ENCODE peak calls at places on chromosome 1, in five cellular contexts. Z is neuronal stem cell, K is IMR-90, T is stomach, Y is ovary. J is an unnamed sample. For H3K36me3, the result is how much of the 10 kb centered on the place peaks cover.

GRCh38 chr1:78292361-78292760 is 198.4 kb upstream of the PTGFR start:
- DNase-seq in K (peak), Y (no peak), T (no peak), Z (no peak), J (no peak)

GRCh38 chr1:86409416-86410021 is 13.4 kb upstream of the ODF2L start:
- DNase-seq in K (no peak), Y (no peak), T (no peak), Z (no peak), J (no peak)

GRCh38 chr1:161726631-161727342 is 5.4 kb downstream of the FCRLB start:
- DNase-seq in Z (peak), T (peak), Y (peak), K (peak), J (peak)

GRCh38 chr1:40092241-40092640 is 4.8 kb downstream of the PPT1 start:
- DNase-seq in Y (no peak), T (no peak), K (no peak), Z (no peak), J (no peak)

GRCh38 chr1:234398849-234399381 is 25.7 kb downstream of the COA6 start:
- DNase-seq in K (peak), Z (no peak), Y (no peak), T (no peak), J (no peak)

GRCh38 chr1:176957603-176958002 is 206.9 kb downstream of the ASTN1 start:
- DNase-seq in Y (no peak), T (no peak), Z (no peak), K (no peak), J (no peak)

GRCh38 chr1:79353224-79353623 is 346.7 kb upstream of the ADGRL4 start:
- DNase-seq in Z (no peak), Y (no peak), K (peak), T (peak), J (peak)

GRCh38 chr1:8015036-8015808 is 10.9 kb downstream of the ERRFI1 start:
- DNase-seq in T (no peak), Y (no peak), K (peak), Z (no peak), J (no peak)

GRCh38 chr1:22291057-22291456 is 148.2 kb upstream of the WNT4 start:
- DNase-seq in Z (no peak), Y (no peak), T (no peak), K (no peak), J (no peak)

GRCh38 chr1:156664046-156664948 is 12.9 kb downstream of the NES start:
- DNase-seq in Z (no peak), Y (no peak), T (no peak), K (peak), J (no peak)

GRCh38 chr1:92314024-92314423 is 15.2 kb downstream of the RPAP2 start:
- DNase-seq in T (no peak), Y (no peak), Z (no peak), K (no peak), J (no peak)

GRCh38 chr1:64243757-64244080 is 40.3 kb downstream of the UBE2U start:
- DNase-seq in T (no peak), Z (no peak), Y (no peak), K (no peak), J (no peak)

GRCh38 chr1:95650631-95651030 is 416.6 kb downstream of the RWDD3 start:
- DNase-seq in Y (no peak), K (no peak), Z (no peak), T (no peak), J (no peak)

GRCh38 chr1:106975944-106976343 is 80.5 kb upstream of the PRMT6 start:
- DNase-seq in Z (no peak), Y (no peak), K (peak), T (no peak), J (no peak)

GRCh38 chr1:221776495-221777413 is 34.9 kb upstream of the DUSP10 start:
- DNase-seq in T (no peak), Y (no peak), K (no peak), Z (no peak), J (no peak)

GRCh38 chr1:84538599-84538998 is 32.2 kb upstream of the GNG5 start:
- DNase-seq in T (no peak), Y (no peak), K (no peak), Z (no peak), J (no peak)

GRCh38 chr1:157961805-157962762 is 31.4 kb upstream of the KIRREL1 start:
- DNase-seq in T (no peak), Y (no peak), K (peak), Z (no peak), J (peak)

GRCh38 chr1:212635141-212635601 is 26.6 kb downstream of the ATF3 start:
- DNase-seq in K (peak), T (no peak), Y (no peak), Z (no peak), J (no peak)

GRCh38 chr1:23625929-23626535 is 65.6 kb upstream of the RPL11 start:
- DNase-seq in Y (no peak), K (no peak), T (no peak), Z (no peak), J (no peak)

GRCh38 chr1:39081266-39082139 is 55.4 kb downstream of the NDUFS5 start:
- DNase-seq in T (no peak), Z (no peak), Y (no peak), K (no peak), J (peak)

GRCh38 chr1:9844746-9845145 is 21.0 kb upstream of the CLSTN1 start:
- DNase-seq in Y (no peak), T (no peak), Z (no peak), K (no peak), J (no peak)

GRCh38 chr1:207944571-207944970 is 33.6 kb upstream of the CD34 start:
- DNase-seq in Y (no peak), K (peak), Z (no peak), T (no peak), J (no peak)

GRCh38 chr1:231020816-231021215 is 19.2 kb downstream of the FAM89A start:
- DNase-seq in K (peak), Z (no peak), T (no peak), Y (no peak), J (no peak)

GRCh38 chr1:155009221-155009711 is 6.7 kb downstream of the ZBTB7B start:
- DNase-seq in K (no peak), T (no peak), Y (peak), Z (no peak), J (no peak)
- H3K36me3 ChIP-seq in K (under half), T (under half), Y (under half), Z (under half), J (half or more)

DNA sequence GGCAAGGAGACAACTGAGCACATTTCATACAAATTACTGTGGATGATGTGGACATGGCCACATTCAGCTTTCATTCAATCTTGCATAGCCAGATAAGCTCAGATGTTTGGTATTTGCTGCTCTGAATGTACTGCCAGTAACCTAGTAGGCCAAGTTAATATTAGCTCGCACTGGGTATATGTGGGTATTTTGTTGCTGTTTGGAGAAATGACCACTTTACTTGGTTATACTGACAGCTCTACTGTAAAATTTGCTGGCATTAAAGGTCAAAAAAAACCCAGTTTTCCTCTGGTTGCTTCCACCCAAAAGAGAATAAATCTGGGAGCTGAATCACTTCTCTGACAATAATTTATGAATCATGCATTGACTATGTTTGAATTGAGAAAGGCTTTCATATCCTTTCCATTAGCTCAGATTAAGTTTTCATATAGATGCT is 330.2 kb downstream of the BARHL2 start:
- DNase-seq in Y (no peak), T (no peak), K (peak), Z (no peak), J (peak)
- H3K36me3 ChIP-seq in Y (under half), T (under half), K (under half), Z (under half), J (under half)

DNA sequence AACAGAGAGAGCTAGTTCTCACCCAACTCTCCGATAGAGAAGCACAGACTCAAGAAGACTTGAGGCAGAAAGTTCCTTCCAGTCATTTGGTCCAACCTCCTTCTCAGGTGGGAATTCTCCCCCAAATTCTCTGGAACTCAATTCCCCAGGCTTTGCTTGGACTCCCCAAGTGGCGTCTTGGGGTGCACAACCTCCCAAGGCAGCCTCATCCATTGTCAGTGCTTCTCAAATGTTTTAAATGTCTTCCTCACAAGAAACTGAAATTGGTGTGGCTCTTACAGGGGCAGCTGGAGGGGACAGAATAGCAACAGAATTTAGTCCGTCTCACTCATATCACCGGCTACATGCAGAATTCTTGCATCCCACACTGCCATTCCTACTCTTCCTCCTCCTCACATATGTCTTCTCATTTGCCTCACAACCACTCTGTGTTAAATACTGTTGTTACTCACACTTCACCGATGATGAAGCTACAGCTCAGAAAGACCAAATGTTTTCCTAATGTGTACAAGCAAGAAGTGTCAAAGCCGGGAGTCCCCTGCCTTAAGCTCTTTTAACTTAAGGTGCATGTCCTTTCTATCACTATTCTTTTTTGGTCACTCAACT is 33.4 kb upstream of the CD84 start:
- DNase-seq in Z (no peak), K (no peak), T (no peak), Y (no peak), J (no peak)
- H3K36me3 ChIP-seq in Z (under half), K (under half), T (under half), Y (under half), J (under half)

GRCh38 chr1:42932442-42932941 is 26.2 kb downstream of the SLC2A1 start:
- DNase-seq in K (no peak), Y (no peak), Z (no peak), T (no peak), J (no peak)

GRCh38 chr1:42931108-42931539 is 27.5 kb downstream of the SLC2A1 start:
- DNase-seq in K (peak), T (no peak), Z (peak), Y (no peak), J (peak)

GRCh38 chr1:42930178-42931107 is 28.2 kb downstream of the SLC2A1 start:
- DNase-seq in Z (no peak), Y (no peak), K (no peak), T (no peak), J (no peak)

GRCh38 chr1:42933060-42933586 is 25.5 kb downstream of the SLC2A1 start:
- DNase-seq in Y (no peak), Z (no peak), T (no peak), K (no peak), J (no peak)

DNA sequence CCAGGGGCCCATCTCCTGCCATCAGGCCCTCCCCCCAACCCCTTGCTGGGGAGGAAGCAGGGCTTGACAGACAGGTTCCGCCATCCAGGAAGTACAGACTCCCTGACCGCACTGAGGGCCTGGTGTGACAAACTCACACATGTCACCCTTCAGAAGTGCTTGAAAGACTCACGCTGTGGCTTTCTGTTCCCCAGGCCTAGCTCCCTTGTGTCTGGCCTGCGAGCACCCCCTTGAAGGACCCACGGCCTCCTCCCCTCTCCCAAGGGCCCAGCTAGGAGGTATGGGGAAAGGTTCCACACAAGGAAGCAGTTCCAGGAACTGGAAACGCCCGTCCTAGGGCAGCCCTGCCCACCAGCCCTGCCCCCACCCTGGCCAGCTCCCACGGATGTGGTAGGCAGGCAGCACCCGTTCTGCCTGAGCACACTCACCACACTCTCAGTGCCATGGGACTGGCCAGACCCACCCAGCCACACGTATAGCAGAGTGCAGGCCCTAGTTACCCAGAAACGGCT is 26.7 kb downstream of the SLC2A1 start:
- DNase-seq in Z (no peak), K (no peak), T (peak), Y (no peak), J (no peak)
- H3K36me3 ChIP-seq in Z (half or more), K (half or more), T (under half), Y (under half), J (half or more)

GRCh38 chr1:244447552-244447951 is 4.2 kb downstream of the ADSS2 start:
- DNase-seq in T (no peak), K (no peak), Y (no peak), Z (no peak), J (no peak)
- H3K36me3 ChIP-seq in T (under half), K (under half), Y (under half), Z (under half), J (half or more)

DNA sequence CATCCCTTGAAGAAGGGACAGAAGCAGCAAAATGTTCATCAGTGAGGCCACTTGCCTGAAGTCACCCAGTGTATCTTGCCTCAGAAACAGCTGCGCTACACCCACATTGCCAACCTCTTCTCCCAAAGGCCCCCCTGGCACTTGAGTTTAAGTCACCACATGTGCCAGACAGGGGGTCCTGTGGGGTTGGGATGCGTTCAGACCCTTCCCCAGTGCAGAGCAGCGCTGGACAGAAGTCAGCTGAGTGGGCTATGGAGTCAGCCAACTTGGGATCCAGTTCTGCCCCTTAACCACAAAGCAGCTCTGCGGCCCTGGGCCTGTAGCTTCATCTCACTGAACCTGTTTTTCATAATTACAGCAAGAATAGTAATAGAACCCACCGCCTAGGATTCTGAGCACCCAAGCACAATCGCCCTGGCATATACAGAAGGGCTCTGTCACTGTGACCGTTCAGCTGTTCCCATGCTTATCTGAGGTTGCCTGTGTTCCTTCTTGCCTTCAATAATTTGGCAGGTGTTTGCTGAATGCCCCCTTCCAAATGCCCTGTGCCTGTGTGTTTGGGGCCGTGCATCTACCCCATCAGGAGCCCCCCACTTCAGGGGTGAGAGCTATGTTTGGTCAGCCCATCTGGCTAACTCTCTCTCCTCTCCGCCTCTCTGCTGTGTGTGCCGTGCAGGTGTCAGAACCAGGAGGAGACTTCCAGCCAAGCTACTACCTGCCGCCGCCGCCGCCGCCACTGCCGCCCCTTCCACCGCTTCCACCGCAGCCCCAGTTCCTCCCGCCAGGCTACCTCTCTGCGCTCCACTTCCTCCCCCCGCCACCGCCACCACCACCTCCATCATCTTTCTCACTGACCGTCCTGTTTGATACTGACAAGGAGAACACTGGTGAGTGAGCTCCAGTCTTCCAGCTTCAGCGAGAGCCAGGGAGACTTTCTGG is 5.0 kb downstream of the DMRTB1 start:
- DNase-seq in K (no peak), T (no peak), Y (no peak), Z (no peak), J (no peak)
- H3K36me3 ChIP-seq in K (under half), T (under half), Y (under half), Z (under half), J (under half)

GRCh38 chr1:3779912-3780416 is 7.4 kb downstream of the SMIM1 start:
- DNase-seq in T (no peak), Y (no peak), K (no peak), Z (no peak), J (no peak)

GRCh38 chr1:3777647-3778589 is 5.4 kb downstream of the SMIM1 start:
- DNase-seq in K (no peak), Z (no peak), Y (no peak), T (no peak), J (no peak)

GRCh38 chr1:3777078-3777547 is 4.6 kb downstream of the SMIM1 start:
- DNase-seq in T (no peak), Z (no peak), Y (no peak), K (no peak), J (no peak)

GRCh38 chr1:3779265-3779911 is 6.8 kb downstream of the SMIM1 start:
- DNase-seq in T (no peak), Z (no peak), K (no peak), Y (no peak), J (no peak)

DNA sequence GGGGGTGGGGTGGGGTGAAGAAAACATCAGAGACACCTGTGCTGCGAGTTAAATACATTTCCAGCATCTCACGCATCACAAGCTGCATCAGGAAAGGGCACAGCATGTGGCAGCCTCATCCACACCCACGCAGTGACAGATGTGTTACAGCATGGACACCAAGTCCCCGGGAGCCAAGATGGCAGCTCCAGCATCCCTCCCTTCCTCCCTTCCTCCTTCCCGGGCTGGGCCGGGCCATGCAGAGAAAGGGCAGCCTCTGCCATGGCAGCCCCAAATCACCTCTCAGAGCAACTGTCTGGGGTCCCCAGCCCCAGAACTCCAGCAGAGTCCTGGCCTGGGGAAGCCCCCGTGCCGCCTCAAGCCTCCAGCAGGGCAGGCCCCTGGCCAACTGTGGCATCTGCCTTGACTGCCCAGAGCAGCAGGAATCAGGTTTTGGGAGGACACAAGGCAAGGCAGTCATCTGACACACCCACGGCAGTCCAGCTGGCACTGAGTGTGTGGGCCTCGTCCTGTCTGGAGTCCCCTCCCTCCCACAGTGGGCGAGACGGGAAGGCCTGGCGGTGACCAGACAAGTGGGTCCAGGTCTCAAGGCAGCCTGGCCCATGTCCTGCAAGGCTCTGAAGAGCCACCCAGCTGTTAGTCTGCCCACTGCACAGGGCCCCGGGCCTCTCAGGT is 6.2 kb downstream of the SMIM1 start:
- DNase-seq in T (no peak), Z (no peak), Y (no peak), K (no peak), J (no peak)
- H3K36me3 ChIP-seq in T (half or more), Z (under half), Y (under half), K (under half), J (under half)

GRCh38 chr1:116404699-116405098 is 31.7 kb downstream of the ATP1A1 start:
- DNase-seq in Z (no peak), T (no peak), K (no peak), Y (no peak), J (no peak)
- H3K36me3 ChIP-seq in Z (half or more), T (half or more), K (half or more), Y (under half), J (half or more)

DNA sequence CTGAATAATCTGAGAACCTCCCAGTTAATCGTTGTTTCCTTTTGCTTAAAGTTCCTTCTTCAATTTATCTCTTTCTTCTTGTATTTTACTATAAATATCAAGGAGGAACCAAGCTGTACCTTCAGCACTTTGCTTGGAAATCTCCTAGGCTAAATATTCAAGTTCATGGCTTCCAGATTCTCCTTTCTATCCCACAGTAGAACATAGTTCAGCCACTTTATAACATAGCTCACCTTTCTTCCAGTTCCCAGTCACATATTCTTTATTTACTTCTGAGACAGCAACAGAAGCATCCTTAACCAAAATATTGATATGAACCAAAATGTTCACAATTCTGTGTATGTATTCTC is 11.0 kb downstream of the ZMYM4 start:
- DNase-seq in Y (no peak), Z (no peak), K (no peak), T (no peak), J (no peak)
- H3K36me3 ChIP-seq in Y (under half), Z (under half), K (under half), T (under half), J (under half)

J was measured in MG63.